ENCODE peak calls at places on chromosome 5, in eight cellular contexts. J is vagina; M is GM13977; P is HCEC 1CT; D is CD8-positive, alpha-beta memory T cell; E is psoas muscle; O is NCI-H748 treated with DMSO at 0.1 percent for 48 hours; S is A172. Z is an unnamed sample.

GRCh38 chr5:112174959-112175594 is 244.0 kb downstream of the EPB41L4A start:
- DNase-seq in J (no peak), M (peak), P (peak), D (peak), E (peak), O (peak), S (peak), Z (peak)

GRCh38 chr5:177154003-177154643 is 20.6 kb downstream of the NSD1 start:
- DNase-seq in J (no peak), M (no peak), P (peak), D (no peak), E (no peak), O (no peak), S (no peak), Z (no peak)

GRCh38 chr5:180170111-180170809 is 38.8 kb downstream of the RASGEF1C start:
- DNase-seq in J (no peak), M (no peak), P (no peak), D (no peak), E (no peak), O (no peak), S (no peak), Z (no peak)

GRCh38 chr5:1319436-1320343 is 24.8 kb upstream of the TERT start:
- DNase-seq in J (no peak), M (no peak), P (no peak), D (no peak), E (no peak), O (no peak), S (no peak), Z (peak)

GRCh38 chr5:74083096-74083495 is 457.1 kb downstream of the ARHGEF28 start:
- DNase-seq in J (no peak), M (no peak), P (no peak), D (no peak), E (no peak), O (no peak), S (no peak), Z (no peak)

GRCh38 chr5:108749130-108749861 is 1.6 kb downstream of the FER start:
- DNase-seq in J (peak), M (peak), P (peak), D (no peak), E (no peak), O (no peak), S (peak), Z (peak)

GRCh38 chr5:142654578-142655042 is 31.3 kb downstream of the FGF1 start:
- DNase-seq in J (no peak), M (no peak), P (no peak), D (no peak), E (no peak), O (no peak), S (no peak), Z (no peak)

GRCh38 chr5:84360056-84360455 is 24.6 kb downstream of the EDIL3 start:
- DNase-seq in J (no peak), M (no peak), P (no peak), D (no peak), E (no peak), O (no peak), S (no peak), Z (no peak)

GRCh38 chr5:39678533-39678932 is 253.8 kb upstream of the DAB2 start:
- DNase-seq in J (no peak), M (no peak), P (no peak), D (no peak), E (no peak), O (no peak), S (no peak), Z (no peak)

Z was measured in MM.1S.